ENCODE peak calls at places on chromosomes 2 and 18, in five cellular contexts. T is GM12878, U is HepG2, Y is IMR-90, K is K562. B is an unnamed sample.

GRCh38 chr2:208000701-208001395 is 24.5 kb downstream of the PLEKHM3 start:
- DNase-seq in Y (peak), T (no peak), K (no peak), U (no peak), B (no peak)

GRCh38 chr2:71995067-71995665 is 152.5 kb downstream of the CYP26B1 start:
- DNase-seq in Y (peak), K (no peak), U (peak), T (no peak), B (peak)

GRCh38 chr18:10038268-10038667 is 124.5 kb downstream of the VAPA start:
- DNase-seq in K (no peak), T (no peak), U (no peak), Y (no peak), B (no peak)

GRCh38 chr18:74541703-74542555 is 7.6 kb downstream of the CNDP1 start:
- DNase-seq in K (no peak), U (peak), T (no peak), Y (no peak), B (no peak)

GRCh38 chr2:119439574-119440500 is 8.2 kb downstream of the TMEM37 start:
- DNase-seq in Y (no peak), T (no peak), U (no peak), K (no peak), B (no peak)

GRCh38 chr2:202560200-202560599 is 74.6 kb upstream of the FAM117B start:
- DNase-seq in Y (no peak), U (no peak), T (no peak), K (no peak), B (no peak)

GRCh38 chr2:74510272-74510671 is 2.8 kb upstream of the PCGF1 start:
- DNase-seq in U (no peak), T (no peak), Y (no peak), K (no peak), B (no peak)

GRCh38 chr2:75491129-75491753 is 69.5 kb downstream of the EVA1A start:
- DNase-seq in U (no peak), T (no peak), Y (no peak), K (no peak), B (no peak)

GRCh38 chr2:190379249-190379964 is 28.7 kb upstream of the MFSD6 start:
- DNase-seq in K (peak), U (peak), Y (peak), T (no peak), B (no peak)

GRCh38 chr2:118380915-118381653 is 292.8 kb downstream of the INSIG2 start:
- DNase-seq in T (no peak), K (no peak), Y (no peak), U (no peak), B (no peak)

GRCh38 chr2:231361701-231362588 is 33.6 kb upstream of the B3GNT7 start:
- DNase-seq in T (peak), K (peak), U (no peak), Y (no peak), B (no peak)

GRCh38 chr18:24322594-24323136 is 75.0 kb downstream of the OSBPL1A start:
- DNase-seq in U (no peak), Y (peak), T (no peak), K (no peak), B (no peak)

GRCh38 chr2:9311488-9311887 is 104.9 kb downstream of the ASAP2 start:
- DNase-seq in T (no peak), U (no peak), Y (peak), K (no peak), B (peak)

GRCh38 chr2:26691881-26692813 is at the start of gene KCNK3:
- DNase-seq in T (no peak), U (no peak), Y (peak), K (peak), B (peak)

GRCh38 chr2:47174731-47175361 is 19.7 kb upstream of the STPG4 start:
- DNase-seq in K (peak), U (peak), Y (peak), T (no peak), B (peak)

GRCh38 chr2:207670887-207671286 is 40.6 kb upstream of the CCNYL1 start:
- DNase-seq in Y (no peak), K (peak), T (no peak), U (no peak), B (peak)

GRCh38 chr2:27010139-27010538 is 22.6 kb upstream of the TMEM214 start:
- DNase-seq in U (no peak), K (peak), Y (no peak), T (no peak), B (no peak)

GRCh38 chr2:95356821-95357700 is 45.4 kb upstream of the FAHD2A start:
- DNase-seq in K (no peak), T (no peak), Y (no peak), U (no peak), B (no peak)

GRCh38 chr2:71853858-71854257 is 293.8 kb downstream of the CYP26B1 start:
- DNase-seq in K (no peak), U (no peak), Y (no peak), T (no peak), B (no peak)

GRCh38 chr2:8312861-8313768 is 368.7 kb upstream of the ID2 start:
- DNase-seq in U (no peak), K (peak), T (peak), Y (peak), B (no peak)

GRCh38 chr2:4424153-4424552 is 720.8 kb downstream of the DCDC2C start:
- DNase-seq in Y (no peak), T (no peak), K (no peak), U (no peak), B (no peak)

GRCh38 chr18:59021500-59021899 is 118.2 kb upstream of the SEC11C start:
- DNase-seq in T (no peak), Y (no peak), U (no peak), K (no peak), B (peak)

GRCh38 chr2:56483081-56483480 is 299.3 kb downstream of the CCDC85A start:
- DNase-seq in U (no peak), K (no peak), T (no peak), Y (no peak), B (no peak)

DNA sequence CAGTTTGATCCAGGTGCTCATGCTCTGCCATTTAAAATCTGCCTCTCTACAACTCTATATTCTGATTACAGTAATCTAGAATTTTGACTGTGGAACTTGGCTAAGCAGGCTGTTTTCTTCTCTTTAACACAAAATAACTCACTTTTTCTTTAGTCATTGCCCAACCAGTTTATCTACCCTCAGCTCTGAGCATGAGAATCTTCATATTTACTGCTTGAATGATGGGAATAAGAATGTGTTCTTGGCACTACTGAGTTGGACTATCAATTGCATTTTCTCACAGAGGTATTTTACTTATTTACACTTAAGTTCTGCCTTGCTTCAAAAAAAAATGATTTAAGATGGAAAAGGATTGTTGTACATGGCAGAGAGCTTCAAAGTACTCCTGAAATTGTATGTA is 301.1 kb downstream of the CCDC85A start:
- DNase-seq in T (no peak), Y (no peak), K (no peak), U (no peak), B (no peak)
- TF ChIP-seq MXI1 in T (no peak), Y (no peak), K (no peak), U (no peak), B (no peak)

GRCh38 chr18:12278765-12279682 is 24.9 kb downstream of the CIDEA start:
- DNase-seq in K (no peak), U (peak), Y (peak), T (no peak), B (no peak)
- H3K4me3 ChIP-seq in K (no peak), U (peak), Y (peak), T (no peak), B (no peak)

DNA sequence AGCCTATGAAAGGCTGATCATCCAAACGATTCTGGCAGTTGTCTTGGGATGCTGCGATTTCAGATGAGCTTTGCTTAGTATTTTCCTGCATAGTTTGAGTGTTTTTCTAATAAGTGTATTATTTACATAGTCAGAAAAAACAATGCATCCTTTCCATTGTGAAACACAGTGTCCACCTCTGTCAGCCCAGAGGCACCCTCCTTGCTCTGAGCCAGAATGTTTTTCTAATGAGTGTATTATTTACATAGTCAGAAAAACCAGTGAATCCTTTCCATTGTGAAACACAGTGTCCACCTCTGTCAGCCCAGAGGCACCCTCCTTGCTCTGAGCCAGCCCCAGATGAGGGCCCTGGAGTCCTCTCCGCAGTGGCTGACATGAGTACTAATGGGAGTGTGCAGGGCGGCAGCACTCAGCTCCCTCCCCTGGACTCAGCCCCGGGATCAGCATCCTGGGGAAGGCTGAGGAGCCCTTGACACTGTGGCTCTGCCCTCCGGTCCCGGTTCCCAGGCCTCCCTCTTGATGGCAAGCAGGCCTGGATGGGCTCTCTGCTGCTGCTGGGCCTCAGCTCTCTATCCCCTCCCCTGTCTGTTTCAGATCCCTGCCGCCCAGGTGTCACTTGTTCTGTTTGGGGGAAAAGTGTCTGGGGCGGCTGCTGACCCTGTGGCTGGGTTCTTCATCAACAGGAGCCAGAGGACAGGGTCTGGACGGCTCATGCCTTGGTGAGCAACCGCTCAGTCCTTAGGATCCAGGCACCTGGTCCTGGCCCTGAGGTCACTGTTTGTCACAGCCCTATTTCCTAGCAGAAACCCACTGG is 5.9 kb downstream of the MFSD2B start:
- DNase-seq in T (no peak), U (peak), Y (peak), K (no peak), B (peak)
- TF ChIP-seq MXI1 in T (no peak), U (no peak), Y (no peak), K (no peak), B (no peak)

GRCh38 chr18:55416791-55417190 is 171.2 kb downstream of the TCF4 start:
- DNase-seq in K (no peak), Y (no peak), U (no peak), T (no peak), B (peak)

GRCh38 chr18:55420665-55420964 is 167.4 kb downstream of the TCF4 start:
- DNase-seq in T (no peak), K (no peak), U (no peak), Y (no peak), B (no peak)

GRCh38 chr18:55419132-55419938 is 168.7 kb downstream of the TCF4 start:
- DNase-seq in K (no peak), U (no peak), T (no peak), Y (peak), B (no peak)

GRCh38 chr18:55419939-55420664 is 167.9 kb downstream of the TCF4 start:
- DNase-seq in U (no peak), K (no peak), Y (no peak), T (no peak), B (no peak)

GRCh38 chr18:55418439-55418838 is 169.6 kb downstream of the TCF4 start:
- DNase-seq in T (no peak), U (no peak), K (no peak), Y (no peak), B (no peak)
- H3K4me3 ChIP-seq in T (no peak), U (no peak), K (no peak), Y (no peak), B (no peak)

GRCh38 chr2:195480121-195480520 is 176.9 kb upstream of the SLC39A10 start:
- DNase-seq in U (no peak), Y (no peak), T (no peak), K (no peak), B (no peak)
- TF ChIP-seq MXI1 in U (no peak), Y (no peak), T (no peak), K (no peak), B (no peak)

GRCh38 chr2:12436483-12436882 is 280.3 kb upstream of the TRIB2 start:
- DNase-seq in K (no peak), Y (peak), T (no peak), U (no peak), B (no peak)
- H3K4me3 ChIP-seq in K (no peak), Y (no peak), T (no peak), U (no peak), B (no peak)

GRCh38 chr18:63887424-63887823 is at the start of gene SERPINB2:
- DNase-seq in U (no peak), Y (peak), T (no peak), K (no peak), B (no peak)
- TF ChIP-seq MXI1 in U (no peak), Y (no peak), T (no peak), K (no peak), B (no peak)

GRCh38 chr2:38074775-38075435 is 1.0 kb downstream of the CYP1B1 start:
- DNase-seq in U (no peak), T (no peak), Y (no peak), K (no peak), B (no peak)

GRCh38 chr2:38076250-38076709 is 329 bp upstream of the CYP1B1 start:
- DNase-seq in U (no peak), T (no peak), Y (peak), K (no peak), B (peak)

GRCh38 chr2:38074047-38074774 is 1.7 kb downstream of the CYP1B1 start:
- DNase-seq in K (no peak), U (no peak), Y (no peak), T (no peak), B (peak)

GRCh38 chr2:38075436-38076249 is at the start of gene CYP1B1:
- DNase-seq in U (no peak), K (no peak), Y (no peak), T (no peak), B (peak)

GRCh38 chr2:38073211-38074005 is 2.5 kb downstream of the CYP1B1 start:
- DNase-seq in T (no peak), Y (no peak), U (no peak), K (no peak), B (no peak)
- H3K4me3 ChIP-seq in T (peak), Y (no peak), U (no peak), K (no peak), B (no peak)

GRCh38 chr2:219155054-219155644 is 5.5 kb downstream of the NHEJ1 start:
- DNase-seq in T (no peak), U (peak), K (peak), Y (peak), B (peak)
- TF ChIP-seq MXI1 in T (no peak), U (no peak), K (no peak), Y (no peak), B (no peak)